ENCODE peak calls at places on chromosomes 7 and 10, in ten cellular contexts. One of them, this sample, is unnamed.

GRCh38 chr7:154871483-154871882 is 131.4 kb downstream of the PAXIP1 start:
- DNase-seq in endodermal cell: peak
- DNase-seq in LoVo: no peak
- DNase-seq in Kasumi-1: no peak
- DNase-seq in occipital lobe: no peak
- DNase-seq in ACHN: no peak
- DNase-seq in GM04503: no peak
- DNase-seq in SJSA1: no peak
- DNase-seq in EL: no peak
- DNase-seq in tibial artery: peak
- DNase-seq in this sample: no peak

GRCh38 chr7:6273380-6273837 is 985 bp upstream of the CYTH3 start:
- DNase-seq in endodermal cell: no peak
- DNase-seq in LoVo: peak
- DNase-seq in Kasumi-1: no peak
- DNase-seq in occipital lobe: no peak
- DNase-seq in ACHN: no peak
- DNase-seq in GM04503: no peak
- DNase-seq in SJSA1: no peak
- DNase-seq in EL: no peak
- DNase-seq in tibial artery: no peak
- DNase-seq in this sample: no peak

GRCh38 chr7:93544686-93545085 is 29.8 kb downstream of the CALCR start:
- DNase-seq in endodermal cell: no peak
- DNase-seq in LoVo: no peak
- DNase-seq in Kasumi-1: no peak
- DNase-seq in occipital lobe: no peak
- DNase-seq in ACHN: no peak
- DNase-seq in GM04503: no peak
- DNase-seq in SJSA1: no peak
- DNase-seq in EL: no peak
- DNase-seq in tibial artery: no peak
- DNase-seq in this sample: no peak

GRCh38 chr10:67788028-67788886 is 49.7 kb downstream of the DNAJC12 start:
- DNase-seq in endodermal cell: peak
- DNase-seq in LoVo: peak
- DNase-seq in Kasumi-1: peak
- DNase-seq in occipital lobe: no peak
- DNase-seq in ACHN: peak
- DNase-seq in GM04503: no peak
- DNase-seq in SJSA1: peak
- DNase-seq in EL: peak
- DNase-seq in tibial artery: no peak
- DNase-seq in this sample: peak

GRCh38 chr7:140062118-140062527 is 628 bp downstream of the PARP12 start:
- DNase-seq in endodermal cell: peak
- DNase-seq in LoVo: peak
- DNase-seq in Kasumi-1: peak
- DNase-seq in occipital lobe: no peak
- DNase-seq in ACHN: peak
- DNase-seq in GM04503: no peak
- DNase-seq in SJSA1: peak
- DNase-seq in EL: peak
- DNase-seq in tibial artery: no peak
- DNase-seq in this sample: peak

GRCh38 chr7:154699421-154699820 is 303.5 kb downstream of the PAXIP1 start:
- DNase-seq in endodermal cell: no peak
- DNase-seq in LoVo: no peak
- DNase-seq in Kasumi-1: no peak
- DNase-seq in occipital lobe: no peak
- DNase-seq in ACHN: no peak
- DNase-seq in GM04503: no peak
- DNase-seq in SJSA1: no peak
- DNase-seq in EL: no peak
- DNase-seq in tibial artery: no peak
- DNase-seq in this sample: no peak

GRCh38 chr10:101814466-101815041 is 3.7 kb downstream of the OGA start:
- DNase-seq in endodermal cell: no peak
- DNase-seq in LoVo: no peak
- DNase-seq in Kasumi-1: no peak
- DNase-seq in occipital lobe: no peak
- DNase-seq in ACHN: no peak
- DNase-seq in GM04503: peak
- DNase-seq in SJSA1: no peak
- DNase-seq in EL: peak
- DNase-seq in tibial artery: no peak
- DNase-seq in this sample: no peak

GRCh38 chr7:132309102-132309805 is 267.0 kb downstream of the PLXNA4 start:
- DNase-seq in endodermal cell: no peak
- DNase-seq in LoVo: no peak
- DNase-seq in Kasumi-1: peak
- DNase-seq in occipital lobe: no peak
- DNase-seq in ACHN: no peak
- DNase-seq in GM04503: no peak
- DNase-seq in SJSA1: no peak
- DNase-seq in EL: no peak
- DNase-seq in tibial artery: no peak
- DNase-seq in this sample: no peak

GRCh38 chr7:8724080-8724718 is 290.8 kb downstream of the NXPH1 start:
- DNase-seq in endodermal cell: peak
- DNase-seq in LoVo: peak
- DNase-seq in Kasumi-1: peak
- DNase-seq in occipital lobe: no peak
- DNase-seq in ACHN: peak
- DNase-seq in GM04503: no peak
- DNase-seq in SJSA1: no peak
- DNase-seq in EL: peak
- DNase-seq in tibial artery: no peak
- DNase-seq in this sample: no peak

GRCh38 chr7:4739528-4739992 is 35.9 kb upstream of the AP5Z1 start:
- DNase-seq in endodermal cell: peak
- DNase-seq in LoVo: no peak
- DNase-seq in Kasumi-1: peak
- DNase-seq in occipital lobe: no peak
- DNase-seq in ACHN: no peak
- DNase-seq in GM04503: no peak
- DNase-seq in SJSA1: no peak
- DNase-seq in EL: no peak
- DNase-seq in tibial artery: no peak
- DNase-seq in this sample: peak

GRCh38 chr10:89706011-89706410 is 4.6 kb downstream of the KIF20B start:
- DNase-seq in endodermal cell: no peak
- DNase-seq in LoVo: no peak
- DNase-seq in Kasumi-1: peak
- DNase-seq in occipital lobe: no peak
- DNase-seq in ACHN: no peak
- DNase-seq in GM04503: no peak
- DNase-seq in SJSA1: no peak
- DNase-seq in EL: peak
- DNase-seq in tibial artery: no peak
- DNase-seq in this sample: no peak

GRCh38 chr7:5692112-5692844 is 89.2 kb downstream of the RNF216 start:
- DNase-seq in endodermal cell: no peak
- DNase-seq in LoVo: no peak
- DNase-seq in Kasumi-1: no peak
- DNase-seq in occipital lobe: peak
- DNase-seq in ACHN: peak
- DNase-seq in GM04503: peak
- DNase-seq in SJSA1: peak
- DNase-seq in EL: peak
- DNase-seq in tibial artery: peak
- DNase-seq in this sample: no peak

GRCh38 chr7:123148813-123149212 is 51.0 kb downstream of the SLC13A1 start:
- DNase-seq in endodermal cell: no peak
- DNase-seq in LoVo: no peak
- DNase-seq in Kasumi-1: no peak
- DNase-seq in occipital lobe: no peak
- DNase-seq in ACHN: no peak
- DNase-seq in GM04503: no peak
- DNase-seq in SJSA1: no peak
- DNase-seq in EL: no peak
- DNase-seq in tibial artery: no peak
- DNase-seq in this sample: no peak

GRCh38 chr10:66747451-66747850 is 178.4 kb upstream of the LRRTM3 start:
- DNase-seq in endodermal cell: no peak
- DNase-seq in LoVo: peak
- DNase-seq in Kasumi-1: no peak
- DNase-seq in occipital lobe: no peak
- DNase-seq in ACHN: peak
- DNase-seq in GM04503: peak
- DNase-seq in SJSA1: no peak
- DNase-seq in EL: peak
- DNase-seq in tibial artery: no peak
- DNase-seq in this sample: no peak

GRCh38 chr10:113441220-113441619 is 111.6 kb upstream of the HABP2 start:
- DNase-seq in endodermal cell: no peak
- DNase-seq in LoVo: no peak
- DNase-seq in Kasumi-1: no peak
- DNase-seq in occipital lobe: no peak
- DNase-seq in ACHN: peak
- DNase-seq in GM04503: no peak
- DNase-seq in SJSA1: no peak
- DNase-seq in EL: no peak
- DNase-seq in tibial artery: no peak
- DNase-seq in this sample: no peak

GRCh38 chr7:119105381-119105780 is 880.9 kb downstream of the ANKRD7 start:
- DNase-seq in endodermal cell: no peak
- DNase-seq in LoVo: no peak
- DNase-seq in Kasumi-1: no peak
- DNase-seq in occipital lobe: no peak
- DNase-seq in ACHN: no peak
- DNase-seq in GM04503: no peak
- DNase-seq in SJSA1: no peak
- DNase-seq in EL: no peak
- DNase-seq in tibial artery: no peak
- DNase-seq in this sample: no peak

GRCh38 chr7:119452401-119452800 is 820.6 kb upstream of the KCND2 start:
- DNase-seq in endodermal cell: no peak
- DNase-seq in LoVo: no peak
- DNase-seq in Kasumi-1: no peak
- DNase-seq in occipital lobe: no peak
- DNase-seq in ACHN: no peak
- DNase-seq in GM04503: no peak
- DNase-seq in SJSA1: no peak
- DNase-seq in EL: no peak
- DNase-seq in tibial artery: no peak
- DNase-seq in this sample: no peak

GRCh38 chr10:14405076-14406065 is 74.6 kb upstream of the FRMD4A start:
- DNase-seq in endodermal cell: no peak
- DNase-seq in LoVo: peak
- DNase-seq in Kasumi-1: no peak
- DNase-seq in occipital lobe: no peak
- DNase-seq in ACHN: peak
- DNase-seq in GM04503: peak
- DNase-seq in SJSA1: peak
- DNase-seq in EL: peak
- DNase-seq in tibial artery: no peak
- DNase-seq in this sample: no peak

GRCh38 chr10:68603766-68604165 is 43.6 kb downstream of the TET1 start:
- DNase-seq in endodermal cell: no peak
- DNase-seq in LoVo: no peak
- DNase-seq in Kasumi-1: no peak
- DNase-seq in occipital lobe: no peak
- DNase-seq in ACHN: no peak
- DNase-seq in GM04503: no peak
- DNase-seq in SJSA1: no peak
- DNase-seq in EL: no peak
- DNase-seq in tibial artery: no peak
- DNase-seq in this sample: no peak

GRCh38 chr10:11286261-11286989 is 268.8 kb downstream of the CELF2 start:
- DNase-seq in endodermal cell: no peak
- DNase-seq in LoVo: no peak
- DNase-seq in Kasumi-1: no peak
- DNase-seq in occipital lobe: no peak
- DNase-seq in ACHN: no peak
- DNase-seq in GM04503: no peak
- DNase-seq in SJSA1: no peak
- DNase-seq in EL: no peak
- DNase-seq in tibial artery: no peak
- DNase-seq in this sample: no peak

GRCh38 chr10:121041906-121042305 is 190.7 kb downstream of the WDR11 start:
- DNase-seq in endodermal cell: no peak
- DNase-seq in LoVo: no peak
- DNase-seq in Kasumi-1: no peak
- DNase-seq in occipital lobe: no peak
- DNase-seq in ACHN: no peak
- DNase-seq in GM04503: no peak
- DNase-seq in SJSA1: no peak
- DNase-seq in EL: no peak
- DNase-seq in tibial artery: no peak
- DNase-seq in this sample: no peak

GRCh38 chr7:134701272-134701671 is 54.6 kb downstream of the BPGM start:
- DNase-seq in endodermal cell: no peak
- DNase-seq in LoVo: no peak
- DNase-seq in Kasumi-1: peak
- DNase-seq in occipital lobe: no peak
- DNase-seq in ACHN: peak
- DNase-seq in GM04503: no peak
- DNase-seq in SJSA1: no peak
- DNase-seq in EL: peak
- DNase-seq in tibial artery: no peak
- DNase-seq in this sample: peak

GRCh38 chr7:27605689-27606269 is 56.9 kb downstream of the HIBADH start:
- DNase-seq in endodermal cell: no peak
- DNase-seq in LoVo: peak
- DNase-seq in Kasumi-1: peak
- DNase-seq in occipital lobe: no peak
- DNase-seq in ACHN: peak
- DNase-seq in GM04503: no peak
- DNase-seq in SJSA1: no peak
- DNase-seq in EL: peak
- DNase-seq in tibial artery: no peak
- DNase-seq in this sample: no peak

GRCh38 chr7:124908258-124908657 is 21.4 kb downstream of the POT1 start:
- DNase-seq in endodermal cell: no peak
- DNase-seq in LoVo: no peak
- DNase-seq in Kasumi-1: no peak
- DNase-seq in occipital lobe: no peak
- DNase-seq in ACHN: no peak
- DNase-seq in GM04503: no peak
- DNase-seq in SJSA1: no peak
- DNase-seq in EL: peak
- DNase-seq in tibial artery: no peak
- DNase-seq in this sample: no peak

GRCh38 chr10:92387289-92387940 is 96.4 kb downstream of the MARCHF5 start:
- DNase-seq in endodermal cell: peak
- DNase-seq in LoVo: peak
- DNase-seq in Kasumi-1: peak
- DNase-seq in occipital lobe: no peak
- DNase-seq in ACHN: peak
- DNase-seq in GM04503: no peak
- DNase-seq in SJSA1: peak
- DNase-seq in EL: peak
- DNase-seq in tibial artery: no peak
- DNase-seq in this sample: no peak

GRCh38 chr7:16708980-16709379 is 44.6 kb upstream of the TSPAN13 start:
- DNase-seq in endodermal cell: peak
- DNase-seq in LoVo: peak
- DNase-seq in Kasumi-1: no peak
- DNase-seq in occipital lobe: no peak
- DNase-seq in ACHN: peak
- DNase-seq in GM04503: peak
- DNase-seq in SJSA1: peak
- DNase-seq in EL: peak
- DNase-seq in tibial artery: no peak
- DNase-seq in this sample: no peak

GRCh38 chr10:26367771-26368170 is 70.4 kb upstream of the APBB1IP start:
- DNase-seq in endodermal cell: peak
- DNase-seq in LoVo: peak
- DNase-seq in Kasumi-1: peak
- DNase-seq in occipital lobe: no peak
- DNase-seq in ACHN: peak
- DNase-seq in GM04503: no peak
- DNase-seq in SJSA1: no peak
- DNase-seq in EL: peak
- DNase-seq in tibial artery: no peak
- DNase-seq in this sample: peak

GRCh38 chr10:117261501-117261900 is 20.6 kb downstream of the SLC18A2 start:
- DNase-seq in endodermal cell: peak
- DNase-seq in LoVo: no peak
- DNase-seq in Kasumi-1: no peak
- DNase-seq in occipital lobe: no peak
- DNase-seq in ACHN: no peak
- DNase-seq in GM04503: no peak
- DNase-seq in SJSA1: no peak
- DNase-seq in EL: no peak
- DNase-seq in tibial artery: no peak
- DNase-seq in this sample: no peak